ENCODE peak calls at places on chromosomes 13 and 19, in seven cellular contexts. M is EL; K is stimulated activated CD4-positive, alpha-beta T cell treated with anti-CD3 and anti-CD28 coated beads, Interleukin-12 subunit alpha, Interleukin-12 subunit beta, amount 100 ng/mL, for 4 hours; Z is substantia nigra; W is endodermal cell; I is AG04450; F is CD8-positive, alpha-beta memory T cell. S is an unnamed sample.

GRCh38 chr19:1873524-1874473 is 10.4 kb upstream of the KLF16 start:
- DNase-seq in M (no peak), K (no peak), Z (peak; percentile 25), W (no peak), I (no peak), F (no peak), S (no peak)

GRCh38 chr19:14248578-14249011 is 42.6 kb upstream of the ADGRL1 start:
- DNase-seq in M (peak; percentile 50), K (peak; percentile 54), Z (peak; percentile 23), W (peak; percentile 95), I (no peak), F (peak; percentile 9), S (peak; percentile 64)

GRCh38 chr13:49976314-49977258 is 20.3 kb upstream of the TRIM13 start:
- DNase-seq in M (peak; percentile 64), K (peak; percentile 74), Z (peak; percentile 28), W (peak; percentile 88), I (peak; percentile 34), F (peak; percentile 61), S (peak; percentile 70)

GRCh38 chr19:37817180-37817911 is 38.0 kb upstream of the ZNF573 start:
- DNase-seq in M (peak; percentile 41), K (peak; percentile 29), Z (peak; percentile 28), W (peak; percentile 95), I (no peak), F (peak; percentile 38), S (peak; percentile 91)

GRCh38 chr13:98301721-98302120 is 124.7 kb upstream of the RNF113B start:
- DNase-seq in M (no peak), K (no peak), Z (no peak), W (no peak), I (no peak), F (no peak), S (no peak)

GRCh38 chr19:7978196-7978825 is 27.1 kb downstream of the ELAVL1 start:
- DNase-seq in M (peak; percentile 36), K (no peak), Z (no peak), W (no peak), I (no peak), F (no peak), S (no peak)

GRCh38 chr13:55493297-55493696 is 1647.4 kb upstream of the PRR20A start:
- DNase-seq in M (no peak), K (no peak), Z (no peak), W (no peak), I (no peak), F (no peak), S (no peak)

GRCh38 chr13:112711528-112712265 is 21.9 kb downstream of the ATP11A start:
- DNase-seq in M (peak; percentile 96), K (no peak), Z (no peak), W (peak; percentile 95), I (peak; percentile 96), F (no peak), S (peak; percentile 66)

GRCh38 chr13:79815041-79815440 is 334.1 kb downstream of the NDFIP2 start:
- DNase-seq in M (no peak), K (no peak), Z (no peak), W (no peak), I (no peak), F (no peak), S (no peak)

GRCh38 chr19:6092329-6093286 is 17.7 kb downstream of the RFX2 start:
- DNase-seq in M (peak; percentile 88), K (no peak), Z (peak; percentile 9), W (peak; percentile 86), I (no peak), F (no peak), S (peak; percentile 61)

GRCh38 chr13:27101289-27101688 is 70.3 kb downstream of the USP12 start:
- DNase-seq in M (no peak), K (no peak), Z (no peak), W (no peak), I (no peak), F (no peak), S (no peak)

GRCh38 chr13:48783181-48783630 is 129.5 kb downstream of the CYSLTR2 start:
- DNase-seq in M (peak; percentile 92), K (no peak), Z (no peak), W (no peak), I (peak; percentile 99), F (no peak), S (peak; percentile 9)

GRCh38 chr19:28463493-28464053 is 749.4 kb downstream of the UQCRFS1 start:
- DNase-seq in M (no peak), K (no peak), Z (no peak), W (no peak), I (no peak), F (no peak), S (no peak)

GRCh38 chr19:9936151-9937000 is at the start of gene OLFM2:
- DNase-seq in M (no peak), K (peak; percentile 35), Z (no peak), W (peak; percentile 92), I (no peak), F (no peak), S (peak; percentile 31)

GRCh38 chr13:99777873-99778272 is 193.7 kb downstream of the ZIC5 start:
- DNase-seq in M (no peak), K (no peak), Z (no peak), W (no peak), I (no peak), F (no peak), S (no peak)

GRCh38 chr13:112648966-112649690 is 40.7 kb upstream of the ATP11A start:
- DNase-seq in M (no peak), K (no peak), Z (no peak), W (peak; percentile 29), I (no peak), F (no peak), S (peak; percentile 36)

GRCh38 chr13:59780058-59780457 is 383.7 kb downstream of the DIAPH3 start:
- DNase-seq in M (peak; percentile 31), K (no peak), Z (no peak), W (no peak), I (no peak), F (no peak), S (no peak)

GRCh38 chr19:33609353-33609752 is 12.4 kb upstream of the CHST8 start:
- DNase-seq in M (no peak), K (no peak), Z (no peak), W (no peak), I (no peak), F (no peak), S (no peak)

GRCh38 chr13:84279166-84279565 is 396.9 kb upstream of the SLITRK1 start:
- DNase-seq in M (peak; percentile 70), K (no peak), Z (no peak), W (no peak), I (no peak), F (no peak), S (no peak)

GRCh38 chr19:29503140-29503758 is 22.5 kb upstream of the VSTM2B start:
- DNase-seq in M (no peak), K (no peak), Z (no peak), W (no peak), I (no peak), F (no peak), S (no peak)

GRCh38 chr13:33932765-33933406 is 114.9 kb downstream of the RFC3 start:
- DNase-seq in M (no peak), K (no peak), Z (no peak), W (no peak), I (no peak), F (no peak), S (no peak)

GRCh38 chr19:48558018-48558684 is 6.2 kb downstream of the SULT2B1 start:
- DNase-seq in M (peak; percentile 81), K (no peak), Z (no peak), W (peak; percentile 80), I (no peak), F (no peak), S (no peak)

GRCh38 chr13:34303346-34303745 is 485.4 kb downstream of the RFC3 start:
- DNase-seq in M (no peak), K (no peak), Z (no peak), W (no peak), I (no peak), F (no peak), S (no peak)

GRCh38 chr19:28522545-28522922 is 690.4 kb downstream of the UQCRFS1 start:
- DNase-seq in M (no peak), K (no peak), Z (no peak), W (no peak), I (no peak), F (no peak), S (no peak)

S was measured in head of caudate nucleus.